ENCODE peak calls at places on chromosomes 6 and 20, in eight cellular contexts. Y is PC-9; I is neural progenitor cell; U is ovary; F is CD8-positive, alpha-beta memory T cell; C is CD8-positive, alpha-beta T cell; B is SJSA1; H is aorta. E is an unnamed sample.

GRCh38 chr6:108720798-108721197 is 127.4 kb upstream of the ARMC2 start:
- DNase-seq in Y (peak; percentile 13), I (no peak), U (no peak), F (no peak), C (no peak), B (no peak), H (no peak), E (no peak)

GRCh38 chr6:149137594-149137993 is 179.9 kb upstream of the TAB2 start:
- DNase-seq in Y (no peak), I (no peak), U (peak; percentile 20), F (no peak), C (no peak), B (no peak), H (no peak), E (no peak)

GRCh38 chr6:127058027-127058426 is 60.4 kb upstream of the RSPO3 start:
- DNase-seq in Y (no peak), I (no peak), U (no peak), F (no peak), C (no peak), B (peak; percentile 4), H (no peak), E (no peak)

GRCh38 chr20:50562262-50562701 is 52.1 kb downstream of the PTPN1 start:
- DNase-seq in Y (no peak), I (no peak), U (no peak), F (no peak), C (no peak), B (no peak), H (no peak), E (no peak)

GRCh38 chr6:31797607-31798006 is 2.1 kb upstream of the VARS1 start:
- DNase-seq in Y (no peak), I (no peak), U (no peak), F (peak; percentile 39), C (no peak), B (no peak), H (no peak), E (no peak)

GRCh38 chr6:150695652-150696051 is 96.0 kb downstream of the PLEKHG1 start:
- DNase-seq in Y (no peak), I (no peak), U (no peak), F (no peak), C (no peak), B (no peak), H (no peak), E (no peak)

GRCh38 chr6:136767583-136768307 is 24.5 kb downstream of the MAP3K5 start:
- DNase-seq in Y (no peak), I (no peak), U (no peak), F (no peak), C (no peak), B (no peak), H (no peak), E (no peak)

GRCh38 chr20:63121246-63121645 is 94.7 kb downstream of the YTHDF1 start:
- DNase-seq in Y (no peak), I (no peak), U (no peak), F (no peak), C (no peak), B (no peak), H (peak; percentile 26), E (no peak)

GRCh38 chr6:113672691-113673149 is 184.4 kb upstream of the MARCKS start:
- DNase-seq in Y (no peak), I (peak; percentile 20), U (peak; percentile 32), F (no peak), C (no peak), B (no peak), H (peak; percentile 74), E (no peak)

GRCh38 chr6:143504369-143504768 is 7.2 kb downstream of the FUCA2 start:
- DNase-seq in Y (no peak), I (no peak), U (no peak), F (no peak), C (no peak), B (no peak), H (no peak), E (no peak)

GRCh38 chr6:168674595-168674994 is 233.6 kb downstream of the SMOC2 start:
- DNase-seq in Y (no peak), I (no peak), U (no peak), F (no peak), C (no peak), B (no peak), H (no peak), E (no peak)
- H3K4me3 ChIP-seq in Y (no peak overlapping the region), I (no peak overlapping the region), U (no peak overlapping the region), F (no peak overlapping the region), C (no peak overlapping the region), B (no peak overlapping the region), H (no peak overlapping the region), E (no peak overlapping the region)

GRCh38 chr6:156950084-156950483 is 172.9 kb downstream of the ARID1B start:
- DNase-seq in Y (no peak), I (no peak), U (no peak), F (no peak), C (no peak), B (no peak), H (no peak), E (no peak)

GRCh38 chr6:156953478-156954146 is 176.4 kb downstream of the ARID1B start:
- DNase-seq in Y (peak; percentile 93), I (peak; percentile 85), U (peak; percentile 47), F (peak; percentile 75), C (peak; percentile 51), B (peak; percentile 97), H (no peak), E (no peak)

GRCh38 chr6:156954191-156954590 is 177.0 kb downstream of the ARID1B start:
- DNase-seq in Y (no peak), I (no peak), U (no peak), F (no peak), C (no peak), B (no peak), H (no peak), E (no peak)

GRCh38 chr6:156953125-156953477 is 175.9 kb downstream of the ARID1B start:
- DNase-seq in Y (no peak), I (no peak), U (no peak), F (no peak), C (no peak), B (no peak), H (no peak), E (no peak)

DNA sequence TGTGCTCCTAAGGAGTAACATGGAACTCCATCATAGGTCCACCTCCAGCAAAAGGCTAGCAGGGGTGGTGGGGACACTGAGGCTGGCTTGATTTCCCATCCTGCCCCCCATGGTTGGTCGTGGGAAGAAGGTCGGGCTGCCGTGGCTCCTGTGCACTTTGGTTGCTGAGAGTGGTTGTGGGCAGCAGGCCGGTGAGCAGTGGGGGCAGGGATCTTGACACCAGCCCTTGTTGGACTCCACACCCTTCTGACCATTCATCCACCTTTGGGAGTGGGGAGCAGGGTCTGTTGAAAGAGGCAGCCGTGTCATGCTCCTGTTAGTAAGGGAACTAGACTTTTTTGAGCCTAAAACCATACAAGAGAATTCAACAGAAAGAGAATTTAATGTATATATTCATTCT is 175.2 kb downstream of the ARID1B start:
- DNase-seq in Y (no peak), I (no peak), U (no peak), F (no peak), C (no peak), B (no peak), H (no peak), E (no peak)
- H3K4me3 ChIP-seq in Y (no peak overlapping the region), I (no peak overlapping the region), U (no peak overlapping the region), F (no peak overlapping the region), C (no peak overlapping the region), B (no peak overlapping the region), H (no peak overlapping the region), E (no peak overlapping the region)

DNA sequence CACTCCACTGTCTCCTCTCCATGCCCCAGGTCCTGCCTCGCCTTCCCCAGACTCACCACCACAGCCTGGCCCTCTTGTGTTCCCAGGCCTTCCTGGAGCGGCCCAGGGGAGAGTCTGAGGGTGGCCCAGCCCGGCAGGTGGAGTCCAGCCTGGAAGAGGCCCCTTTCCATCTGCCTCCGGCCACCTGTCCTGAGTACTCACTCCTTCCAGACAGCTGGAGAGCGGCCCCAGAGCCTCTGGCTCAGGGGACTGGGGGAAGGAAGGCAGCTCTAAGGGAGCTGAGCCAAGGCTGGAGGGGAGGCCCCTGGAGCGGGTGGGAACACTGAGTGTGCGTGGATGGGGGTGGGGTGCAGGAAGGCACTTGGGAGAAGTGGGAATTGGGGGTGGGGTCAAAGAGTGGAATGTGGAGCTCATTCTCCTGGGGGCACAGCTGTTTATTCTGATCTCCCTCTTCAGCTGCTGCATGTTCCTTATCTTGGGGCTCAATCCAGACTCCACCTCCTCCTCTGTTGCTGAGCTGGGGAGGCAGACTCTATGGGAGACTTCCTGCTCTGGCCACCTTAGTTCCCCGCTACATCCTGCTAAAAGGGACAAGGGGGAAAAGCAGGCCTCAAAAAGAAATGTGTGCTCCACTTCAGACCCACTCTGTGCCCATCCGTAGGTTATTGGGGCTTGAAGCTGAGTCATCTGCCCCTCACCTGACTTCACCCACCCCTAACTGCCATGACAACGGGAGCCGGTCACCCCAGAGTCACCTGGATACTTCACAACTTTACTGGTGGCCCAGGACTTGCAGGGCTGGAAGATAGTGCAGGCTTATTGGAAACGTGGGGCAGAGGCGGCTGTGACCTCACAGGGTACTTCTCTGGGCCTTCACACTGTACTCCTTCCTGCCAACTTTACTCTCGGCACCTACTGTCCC is 19.5 kb upstream of the TAF8 start:
- DNase-seq in Y (no peak), I (peak; percentile 34), U (no peak), F (no peak), C (peak; percentile 41), B (no peak), H (no peak), E (no peak)
- H3K4me3 ChIP-seq in Y (no peak overlapping the region), I (no peak overlapping the region), U (no peak overlapping the region), F (peak overlapping the region; percentile 38), C (peak overlapping the region; percentile 23), B (no peak overlapping the region), H (no peak overlapping the region), E (no peak overlapping the region)

GRCh38 chr6:11650297-11650696 is 112.7 kb downstream of the TMEM170B start:
- DNase-seq in Y (peak; percentile 76), I (peak; percentile 90), U (no peak), F (no peak), C (no peak), B (peak; percentile 98), H (no peak), E (no peak)
- H3K4me3 ChIP-seq in Y (no peak overlapping the region), I (peak overlapping the region; percentile 23), U (no peak overlapping the region), F (no peak overlapping the region), C (no peak overlapping the region), B (no peak overlapping the region), H (no peak overlapping the region), E (no peak overlapping the region)

GRCh38 chr6:137870744-137871247 is 3.7 kb downstream of the TNFAIP3 start:
- DNase-seq in Y (no peak), I (peak; percentile 65), U (no peak), F (peak; percentile 61), C (peak; percentile 43), B (no peak), H (no peak), E (no peak)
- H3K4me3 ChIP-seq in Y (peak overlapping the region; percentile 76), I (peak overlapping the region; percentile 22), U (peak overlapping the region; percentile 93), F (peak overlapping the region; percentile 98), C (peak overlapping the region; percentile 75), B (no peak overlapping the region), H (no peak overlapping the region), E (peak overlapping the region; percentile 26)

E was measured in esophagus squamous epithelium.